ENCODE peak calls at places on chromosome 16, in seven cellular contexts. T is K562, K is HCT116, Q is GM12878, G is HepG2, M is endothelial cell of umbilical vein, U is H1. X is an unnamed sample.

GRCh38 chr16:79269211-79269863 is 331.2 kb downstream of the MAF start:
- DNase-seq in U (no peak), T (no peak), M (no peak), K (no peak), Q (peak), G (no peak), X (no peak)

GRCh38 chr16:87062569-87063442 is 254.4 kb downstream of the C16orf95 start:
- DNase-seq in G (peak), M (peak), Q (no peak), U (no peak), K (peak), T (peak), X (no peak)

GRCh38 chr16:2426941-2427361 is 2.3 kb upstream of the CCNF start:
- DNase-seq in T (no peak), U (no peak), M (no peak), Q (no peak), K (no peak), G (no peak), X (no peak)

GRCh38 chr16:69049146-69049545 is 56.3 kb upstream of the HAS3 start:
- DNase-seq in M (no peak), K (no peak), U (no peak), T (no peak), Q (no peak), G (no peak), X (no peak)

GRCh38 chr16:84331998-84332780 is 36.1 kb upstream of the ATP2C2 start:
- DNase-seq in G (no peak), K (no peak), U (no peak), M (no peak), T (no peak), Q (no peak), X (no peak)

GRCh38 chr16:30724641-30725464 is 23.4 kb upstream of the PHKG2 start:
- DNase-seq in G (no peak), Q (no peak), M (no peak), U (no peak), T (no peak), K (no peak), X (no peak)

GRCh38 chr16:56985288-56985961 is 3.9 kb upstream of the NLRC5 start:
- DNase-seq in M (peak), T (no peak), G (no peak), K (peak), U (no peak), Q (no peak), X (no peak)

GRCh38 chr16:31453255-31454204 is 5.8 kb upstream of the ARMC5 start:
- DNase-seq in T (peak), G (peak), K (no peak), U (no peak), Q (no peak), M (no peak), X (no peak)

GRCh38 chr16:88773812-88774291 is 11.2 kb downstream of the PIEZO1 start:
- DNase-seq in K (no peak), T (peak), Q (no peak), M (peak), G (no peak), U (no peak), X (no peak)

GRCh38 chr16:3677994-3678393 is 23.5 kb downstream of the DNASE1 start:
- DNase-seq in M (no peak), Q (no peak), G (no peak), K (no peak), T (no peak), U (no peak), X (no peak)

GRCh38 chr16:1218061-1218929 is 6.8 kb downstream of the TPSG1 start:
- DNase-seq in M (no peak), K (no peak), T (no peak), U (no peak), Q (no peak), G (no peak), X (no peak)

GRCh38 chr16:1221628-1222552 is 3.2 kb downstream of the TPSG1 start:
- DNase-seq in K (no peak), G (no peak), U (no peak), M (no peak), T (no peak), Q (no peak), X (no peak)

GRCh38 chr16:1218930-1219611 is 6.0 kb downstream of the TPSG1 start:
- DNase-seq in M (no peak), U (no peak), G (no peak), T (no peak), K (no peak), Q (no peak), X (no peak)

GRCh38 chr16:1220841-1221627 is 4.0 kb downstream of the TPSG1 start:
- DNase-seq in Q (no peak), M (no peak), G (no peak), U (no peak), T (no peak), K (no peak), X (no peak)

GRCh38 chr16:1220098-1220728 is 4.9 kb downstream of the TPSG1 start:
- DNase-seq in Q (no peak), K (no peak), G (no peak), M (no peak), T (no peak), U (no peak), X (no peak)
- H3K9ac ChIP-seq in Q (no peak), K (no peak), G (no peak), M (no peak), T (no peak), U (no peak), X (no peak)

GRCh38 chr16:58515871-58516767 is 802 bp downstream of the SETD6 start:
- DNase-seq in M (no peak), U (no peak), Q (no peak), K (no peak), G (peak), T (peak), X (no peak)
- TF ChIP-seq POLR2AphosphoS5 in M (no peak), U (peak), Q (no peak), K (peak), G (no peak), T (no peak), X (no peak)

DNA sequence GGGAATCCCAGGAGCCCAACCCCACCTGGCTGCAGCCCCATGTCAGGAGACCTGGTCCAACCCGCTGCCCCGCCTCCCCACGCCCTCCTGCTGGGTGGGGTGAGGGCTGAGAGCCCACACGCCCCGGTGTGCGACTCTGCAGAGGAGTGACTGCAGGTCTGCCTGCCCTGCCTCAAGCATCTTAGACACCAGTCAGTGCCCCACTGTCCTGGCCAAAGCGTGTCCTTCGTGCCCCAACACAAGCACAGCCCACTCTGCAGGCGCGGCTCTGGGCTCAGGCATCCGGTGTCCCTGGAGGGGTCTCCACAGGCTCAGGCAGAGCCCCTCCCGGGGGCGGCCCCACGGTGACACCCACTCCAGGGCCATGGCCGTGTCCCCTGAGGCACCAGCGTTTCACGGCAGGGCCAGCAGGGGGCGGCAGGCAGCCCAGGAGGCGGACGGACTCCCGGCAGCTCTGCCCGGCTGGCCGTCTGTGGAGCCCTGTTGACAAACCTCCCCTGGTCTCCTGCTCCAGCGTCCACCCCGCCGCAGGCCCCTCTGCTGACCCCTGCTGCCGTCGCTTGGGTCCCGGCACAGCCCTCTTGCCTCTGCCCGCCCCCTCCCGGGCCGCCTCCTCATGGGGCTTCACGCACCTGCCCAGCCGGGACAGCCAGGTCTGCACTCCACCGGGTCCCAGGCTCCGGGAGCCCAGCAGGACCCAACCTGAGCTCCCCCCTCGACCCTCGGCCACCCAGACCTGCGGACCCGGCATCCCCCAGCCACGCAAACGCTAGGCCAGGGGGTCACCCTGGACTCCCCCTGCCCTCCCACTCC is 8.6 kb upstream of the UBE2I start:
- DNase-seq in K (no peak), G (peak), M (peak), U (no peak), T (peak), Q (no peak), X (no peak)
- TF ChIP-seq EZH2 in K (no peak), G (no peak), M (no peak), U (no peak), T (no peak), Q (no peak), X (no peak)

GRCh38 chr16:16141784-16142396 is 81.4 kb downstream of the ABCC6 start:
- DNase-seq in T (no peak), Q (no peak), U (no peak), K (no peak), G (no peak), M (no peak), X (no peak)
- H3K9ac ChIP-seq in T (no peak), Q (no peak), U (no peak), K (no peak), G (no peak), M (no peak), X (no peak)

GRCh38 chr16:610513-611381 is 20.0 kb upstream of the WFIKKN1 start:
- DNase-seq in Q (no peak), K (no peak), M (no peak), U (no peak), G (peak), T (no peak), X (no peak)
- TF ChIP-seq POLR2AphosphoS5 in Q (no peak), K (no peak), M (no peak), U (no peak), G (no peak), T (no peak), X (no peak)